ENCODE peak calls at places on chromosomes 12 and 14, in eight cellular contexts. Q, N, A, B, L, J, O and U are unnamed samples.
A peak's percentile ranks its signal among the peaks of the same experiment; 100 is the strongest.

GRCh38 chr12:52992699-52993557 is 13.3 kb upstream of the EIF4B start:
- DNase-seq in O (peak; percentile 99), Q (peak; percentile 66), L (no peak), A (no peak), B (peak; percentile 37), J (peak; percentile 80), N (no peak), U (no peak)

GRCh38 chr12:110345176-110345651 is 58.3 kb downstream of the ANAPC7 start:
- DNase-seq in O (peak; percentile 97), L (no peak), B (no peak), A (no peak), Q (peak; percentile 46), N (no peak), J (no peak), U (peak; percentile 92)

GRCh38 chr14:96121660-96122395 is 82.7 kb downstream of the C14orf132 start:
- DNase-seq in A (no peak), N (no peak), B (no peak), J (no peak), L (no peak), O (no peak), Q (no peak), U (no peak)

GRCh38 chr14:22814373-22814772 is 862 bp downstream of the SLC7A7 start:
- DNase-seq in A (no peak), O (no peak), J (no peak), Q (no peak), B (no peak), L (no peak), N (no peak), U (no peak)

GRCh38 chr12:29733060-29733459 is 50.7 kb downstream of the TMTC1 start:
- DNase-seq in N (no peak), J (no peak), B (no peak), O (no peak), Q (no peak), A (no peak), L (no peak), U (no peak)

GRCh38 chr14:77761205-77761931 is 412 bp upstream of the SNW1 start:
- DNase-seq in J (no peak), A (peak; percentile 72), Q (peak; percentile 13), O (peak; percentile 62), N (no peak), L (peak; percentile 65), B (no peak), U (no peak)

GRCh38 chr14:94058128-94058673 is 22.8 kb downstream of the DDX24 start:
- DNase-seq in N (no peak), Q (no peak), A (no peak), B (no peak), L (no peak), J (no peak), O (no peak), U (no peak)

GRCh38 chr14:75428230-75429104 is 645 bp downstream of the JDP2 start:
- DNase-seq in O (no peak), B (peak; percentile 51), L (peak; percentile 82), Q (peak; percentile 63), A (peak; percentile 43), J (no peak), N (no peak), U (no peak)

GRCh38 chr14:65377576-65377975 is 35.0 kb upstream of the FUT8 start:
- DNase-seq in Q (no peak), L (no peak), O (no peak), N (no peak), B (no peak), J (no peak), A (no peak), U (no peak)

GRCh38 chr12:117875652-117876491 is 92.9 kb downstream of the KSR2 start:
- DNase-seq in Q (no peak), B (no peak), L (no peak), J (no peak), O (no peak), N (no peak), A (peak; percentile 95), U (no peak)

DNA sequence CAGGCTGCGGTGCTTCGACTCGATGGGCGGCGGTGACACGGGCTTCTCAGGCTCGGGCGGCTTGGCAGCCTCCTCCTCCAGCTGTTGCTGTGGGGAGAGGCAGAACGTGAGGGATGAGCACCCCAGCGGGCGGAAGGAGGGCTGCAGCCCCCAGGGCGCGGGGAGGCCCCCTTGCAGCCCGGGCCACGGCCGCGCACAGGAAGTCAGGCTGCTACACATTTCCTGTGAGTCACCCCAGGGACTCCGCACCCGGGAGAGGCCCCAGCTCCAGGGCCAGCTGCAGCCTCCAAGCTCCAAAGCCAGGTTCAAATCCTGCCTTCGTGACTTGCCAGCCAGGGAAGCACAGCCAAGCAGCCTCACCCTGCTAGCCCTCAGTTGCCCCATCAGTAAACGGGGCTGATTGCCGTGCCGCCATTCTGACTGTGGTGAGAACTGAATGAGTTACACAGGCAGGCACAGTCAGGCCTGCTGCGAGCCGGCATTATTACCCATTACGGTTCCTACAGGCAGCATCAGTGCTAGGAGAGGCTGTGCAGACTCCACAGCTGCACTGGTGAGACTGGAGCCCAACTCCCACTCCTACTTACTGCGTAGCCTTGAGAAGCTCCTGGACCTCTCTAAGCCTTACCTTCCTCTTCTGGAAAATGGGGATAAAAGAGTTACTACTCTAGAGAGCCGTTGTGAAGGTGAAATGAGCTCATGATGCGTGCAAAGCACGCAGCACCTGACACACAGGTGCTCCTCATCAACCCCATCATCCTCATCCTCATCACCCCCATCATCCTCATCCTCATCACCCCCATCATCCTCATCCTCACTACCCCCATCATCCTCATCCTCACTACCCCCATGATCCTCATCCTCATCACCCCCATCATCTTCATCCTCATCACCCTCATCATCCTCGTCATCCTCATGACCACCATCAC is 100.9 kb downstream of the NCOR2 start:
- DNase-seq in B (peak; percentile 57), A (no peak), N (no peak), L (no peak), J (no peak), Q (peak; percentile 66), O (no peak), U (no peak)
- TF ChIP-seq POLR2AphosphoS5 in B (no peak), A (no peak), N (no peak), L (no peak), J (no peak), Q (no peak), O (no peak), U (peak; percentile 52)

DNA sequence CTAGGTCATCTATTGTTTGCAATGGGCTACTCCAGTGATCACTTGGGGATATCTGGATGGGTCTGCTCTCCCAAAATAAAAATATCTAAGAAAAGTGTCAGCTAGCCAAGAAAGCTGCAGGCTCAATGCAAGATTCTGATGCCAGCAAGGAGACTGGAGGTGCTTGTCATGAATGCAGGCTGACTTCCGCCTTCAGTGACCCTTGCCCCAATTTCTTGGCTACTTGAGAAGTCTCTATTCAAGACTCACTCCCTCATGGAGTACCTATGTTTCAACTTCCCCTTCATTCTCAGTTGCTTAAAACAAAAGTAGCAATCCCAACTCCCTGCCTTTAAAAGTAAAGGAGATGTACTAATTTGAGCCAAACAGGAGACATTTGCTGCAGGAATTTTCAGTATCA is 123.9 kb downstream of the GPR65 start:
- DNase-seq in N (peak; percentile 29), Q (peak; percentile 14), B (no peak), O (no peak), L (no peak), J (no peak), A (no peak), U (peak; percentile 20)
- H3K4me3 ChIP-seq in N (no peak overlapping the region), Q (no peak overlapping the region), B (no peak overlapping the region), O (no peak overlapping the region), L (no peak overlapping the region), J (no peak overlapping the region), A (no peak overlapping the region), U (no peak overlapping the region)

GRCh38 chr14:104219731-104220224 is 81.4 kb downstream of the KIF26A start:
- DNase-seq in O (no peak), B (no peak), Q (peak; percentile 6), J (no peak), L (peak; percentile 46), A (peak; percentile 13), N (no peak), U (no peak)

GRCh38 chr14:104221636-104222375 is 83.4 kb downstream of the KIF26A start:
- DNase-seq in L (peak; percentile 50), Q (no peak), B (no peak), N (no peak), O (no peak), A (no peak), J (no peak), U (no peak)

GRCh38 chr14:104220225-104221070 is 82.1 kb downstream of the KIF26A start:
- DNase-seq in O (no peak), A (no peak), Q (no peak), L (peak; percentile 48), B (no peak), J (no peak), N (no peak), U (no peak)

GRCh38 chr14:104222396-104223036 is 84.1 kb downstream of the KIF26A start:
- DNase-seq in N (no peak), J (no peak), A (no peak), B (no peak), L (peak; percentile 36), Q (no peak), O (no peak), U (no peak)

DNA sequence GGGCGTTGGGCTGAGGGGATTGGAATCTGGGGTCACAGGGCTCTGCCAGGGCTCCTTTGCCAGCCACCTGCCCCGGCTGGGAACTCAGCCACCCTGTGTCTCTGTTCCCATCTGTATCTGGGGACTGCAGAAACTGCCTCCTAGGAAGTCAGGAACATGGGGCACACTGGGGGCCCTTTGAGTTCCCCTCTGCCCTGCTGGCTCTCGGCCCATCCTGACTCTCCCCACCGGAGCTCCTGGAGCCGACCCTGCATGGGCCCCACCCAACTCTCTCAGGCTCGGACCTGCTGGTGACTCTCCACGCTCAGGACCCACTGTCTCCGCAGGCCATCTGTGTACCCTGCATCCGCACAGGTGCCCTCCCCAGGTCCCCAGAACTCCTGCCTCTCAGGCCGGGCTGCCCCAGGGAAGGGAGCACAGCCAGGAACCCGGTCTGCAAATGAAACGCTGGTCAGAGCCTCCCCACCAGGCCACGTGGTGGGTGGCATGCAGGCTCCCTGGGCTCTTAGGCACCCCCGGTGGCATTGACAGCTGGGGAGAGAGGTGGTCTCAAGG is 82.8 kb downstream of the KIF26A start:
- DNase-seq in J (no peak), B (no peak), N (no peak), A (no peak), L (peak; percentile 39), Q (no peak), O (no peak), U (no peak)
- H3K4me1 ChIP-seq in J (peaks cover 19% of the 10 kb centered on the region), B (peaks cover 4% of the 10 kb centered on the region), N (peaks cover 6% of the 10 kb centered on the region), A (peaks cover 8% of the 10 kb centered on the region), L (no peaks in the 10 kb centered on the region), Q (peaks cover 22% of the 10 kb centered on the region), O (peaks cover 10% of the 10 kb centered on the region), U (peaks cover 4% of the 10 kb centered on the region)

GRCh38 chr14:92653162-92653651 is 95.2 kb downstream of the LGMN start:
- DNase-seq in J (no peak), B (no peak), N (no peak), O (no peak), L (no peak), A (no peak), Q (no peak), U (no peak)
- TF ChIP-seq POLR2AphosphoS5 in J (no peak), B (no peak), N (no peak), O (no peak), L (no peak), A (no peak), Q (no peak), U (no peak)

DNA sequence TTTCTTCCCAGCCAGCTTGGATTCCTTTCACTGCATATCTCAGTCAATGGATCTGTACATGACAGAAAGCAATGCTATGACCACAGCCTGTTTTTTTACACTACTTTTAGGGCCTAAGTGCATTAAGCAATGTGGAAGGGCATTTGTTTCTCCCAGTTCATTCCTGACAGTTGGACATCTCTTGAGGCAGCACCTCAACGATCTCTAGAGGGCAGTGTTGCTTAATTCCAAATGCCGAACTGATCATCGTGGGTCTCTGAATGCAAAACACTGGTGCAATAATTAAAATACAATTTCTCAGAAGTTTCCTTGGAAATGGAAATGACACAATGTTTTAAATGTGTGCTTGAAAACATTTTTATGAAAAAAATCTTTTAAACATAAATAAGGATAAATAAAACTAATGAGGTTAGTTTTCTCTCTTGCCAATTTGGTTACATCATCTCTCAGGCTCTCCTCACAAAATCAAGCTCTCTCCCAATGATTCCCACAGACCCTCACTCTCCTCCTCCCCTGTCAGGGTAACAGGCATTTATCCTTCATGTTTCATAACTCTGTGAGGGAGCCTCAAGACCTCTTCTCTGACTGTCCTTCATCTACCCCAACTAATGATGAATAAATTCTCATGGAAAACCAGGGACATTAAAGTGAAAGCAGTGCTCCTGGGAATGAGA is 192.4 kb upstream of the SLC16A7 start:
- DNase-seq in Q (peak; percentile 21), O (peak; percentile 44), A (peak; percentile 81), B (peak; percentile 40), J (peak; percentile 55), N (no peak), L (no peak), U (no peak)
- H3K4me3 ChIP-seq in Q (no peak overlapping the region), O (no peak overlapping the region), A (no peak overlapping the region), B (no peak overlapping the region), J (peak overlapping the region; percentile 15), N (no peak overlapping the region), L (no peak overlapping the region), U (no peak overlapping the region)